ENCODE peak calls at places on chromosomes 11 and 22, in four cellular contexts. J, B, O and Q are unnamed samples. For H3K36me3, the result is how much of the 10 kb centered on the place peaks cover.

GRCh38 chr11:28615542-28615941 is 507.4 kb downstream of the METTL15 start:
- DNase-seq in J (no peak), B (no peak), O (no peak), Q (no peak)

GRCh38 chr22:27718186-27719032 is 83.1 kb downstream of the MN1 start:
- DNase-seq in J (peak), B (no peak), O (peak), Q (peak)

GRCh38 chr11:42524534-42525227 is 787.1 kb upstream of the API5 start:
- DNase-seq in J (peak), B (peak), O (peak), Q (no peak)

GRCh38 chr11:111135101-111135500 is 110.4 kb upstream of the POU2AF2 start:
- DNase-seq in J (no peak), B (no peak), O (no peak), Q (no peak)

GRCh38 chr11:44989831-44990566 is 39.3 kb upstream of the TP53I11 start:
- DNase-seq in J (peak), B (no peak), O (peak), Q (peak)

GRCh38 chr11:90784241-90784814 is 561.5 kb upstream of the CHORDC1 start:
- DNase-seq in J (no peak), B (no peak), O (no peak), Q (no peak)

GRCh38 chr11:826836-827145 is 928 bp upstream of the CRACR2B start:
- DNase-seq in J (no peak), B (no peak), O (no peak), Q (no peak)

GRCh38 chr11:58027341-58027740 is 3.4 kb upstream of the OR6Q1 start:
- DNase-seq in J (no peak), B (no peak), O (no peak), Q (no peak)

GRCh38 chr11:34523053-34523452 is 9.5 kb upstream of the ELF5 start:
- DNase-seq in J (no peak), B (no peak), O (no peak), Q (no peak)

GRCh38 chr11:9745411-9746211 is 81.7 kb downstream of the SWAP70 start:
- DNase-seq in J (no peak), B (no peak), O (no peak), Q (no peak)

GRCh38 chr22:19680287-19680881 is 33.9 kb upstream of the SEPTIN5 start:
- DNase-seq in J (no peak), B (no peak), O (no peak), Q (no peak)

GRCh38 chr22:19681863-19682245 is 32.4 kb upstream of the SEPTIN5 start:
- DNase-seq in J (no peak), B (no peak), O (no peak), Q (no peak)

GRCh38 chr22:19678949-19679348 is 35.4 kb upstream of the SEPTIN5 start:
- DNase-seq in J (no peak), B (no peak), O (no peak), Q (no peak)

GRCh38 chr22:19680911-19681862 is 33.1 kb upstream of the SEPTIN5 start:
- DNase-seq in J (no peak), B (no peak), O (no peak), Q (no peak)

GRCh38 chr22:19679476-19680099 is 34.7 kb upstream of the SEPTIN5 start:
- DNase-seq in J (peak), B (no peak), O (peak), Q (peak)
- H3K36me3 ChIP-seq in J (under half), B (under half), O (under half), Q (under half)

GRCh38 chr22:38724926-38725571 is 19.3 kb downstream of the GTPBP1 start:
- DNase-seq in J (peak), B (no peak), O (no peak), Q (peak)
- H3K36me3 ChIP-seq in J (half or more), B (half or more), O (half or more), Q (under half)

GRCh38 chr11:62976109-62976508 is 8.7 kb downstream of the SLC22A6 start:
- DNase-seq in J (no peak), B (no peak), O (no peak), Q (no peak)

GRCh38 chr11:62980133-62980760 is 4.5 kb downstream of the SLC22A6 start:
- DNase-seq in J (peak), B (no peak), O (no peak), Q (no peak)

DNA sequence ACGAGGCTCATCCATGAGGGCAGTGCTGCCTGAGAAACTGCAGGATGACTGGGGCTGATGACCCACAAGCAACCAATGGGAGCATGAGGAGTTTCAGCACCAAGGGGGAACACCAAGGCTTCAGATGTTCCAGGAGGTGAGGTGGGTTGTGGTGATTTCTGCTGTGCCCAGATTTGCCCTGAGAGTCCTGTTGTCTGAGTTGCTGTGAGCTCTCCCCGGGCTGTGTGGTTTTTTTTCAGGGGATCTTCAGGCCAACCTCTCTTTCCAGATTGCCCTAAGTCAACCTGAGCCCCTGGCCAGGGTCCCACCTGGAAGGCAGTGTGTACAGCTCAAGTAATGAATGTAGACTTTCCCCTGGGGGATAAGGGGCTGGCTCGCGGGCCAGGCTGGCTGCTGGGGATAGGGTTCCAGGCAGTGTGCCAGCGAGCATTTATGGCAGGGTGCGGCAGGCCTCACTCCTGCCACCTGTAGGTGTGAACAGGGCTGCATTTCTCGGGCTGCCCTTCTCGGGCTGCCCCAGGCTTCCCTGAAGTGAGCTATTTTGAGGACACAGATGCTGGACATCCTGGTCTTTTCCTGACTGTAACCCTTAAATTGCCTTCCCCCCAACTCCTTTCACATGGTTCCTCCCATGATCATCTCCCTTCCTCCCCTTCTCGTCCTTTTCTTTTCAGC is 9.8 kb downstream of the SLC22A6 start:
- DNase-seq in J (peak), B (no peak), O (peak), Q (no peak)
- H3K36me3 ChIP-seq in J (under half), B (under half), O (under half), Q (under half)

GRCh38 chr22:25704701-25705100 is 37.3 kb upstream of the MYO18B start:
- DNase-seq in J (no peak), B (no peak), O (no peak), Q (no peak)
- H3K36me3 ChIP-seq in J (under half), B (under half), O (under half), Q (under half)

GRCh38 chr11:64765841-64766682 is 6.3 kb upstream of the PYGM start:
- DNase-seq in J (no peak), B (no peak), O (no peak), Q (no peak)
- H3K36me3 ChIP-seq in J (half or more), B (half or more), O (half or more), Q (under half)

GRCh38 chr11:68666854-68667253 is 17.5 kb upstream of the GAL start:
- DNase-seq in J (no peak), B (no peak), O (peak), Q (no peak)

GRCh38 chr11:68664906-68665305 is 19.4 kb upstream of the GAL start:
- DNase-seq in J (no peak), B (no peak), O (no peak), Q (no peak)

GRCh38 chr11:68663482-68664010 is 20.8 kb upstream of the GAL start:
- DNase-seq in J (no peak), B (no peak), O (no peak), Q (peak)

GRCh38 chr11:68664141-68664540 is 20.2 kb upstream of the GAL start:
- DNase-seq in J (no peak), B (no peak), O (no peak), Q (peak)

GRCh38 chr11:68665471-68665870 is 18.9 kb upstream of the GAL start:
- DNase-seq in J (no peak), B (no peak), O (no peak), Q (peak)
- H3K36me3 ChIP-seq in J (under half), B (under half), O (under half), Q (under half)

GRCh38 chr11:73358071-73358470 is 18.1 kb upstream of the RELT start:
- DNase-seq in J (no peak), B (no peak), O (no peak), Q (no peak)
- H3K36me3 ChIP-seq in J (under half), B (under half), O (half or more), Q (under half)

DNA sequence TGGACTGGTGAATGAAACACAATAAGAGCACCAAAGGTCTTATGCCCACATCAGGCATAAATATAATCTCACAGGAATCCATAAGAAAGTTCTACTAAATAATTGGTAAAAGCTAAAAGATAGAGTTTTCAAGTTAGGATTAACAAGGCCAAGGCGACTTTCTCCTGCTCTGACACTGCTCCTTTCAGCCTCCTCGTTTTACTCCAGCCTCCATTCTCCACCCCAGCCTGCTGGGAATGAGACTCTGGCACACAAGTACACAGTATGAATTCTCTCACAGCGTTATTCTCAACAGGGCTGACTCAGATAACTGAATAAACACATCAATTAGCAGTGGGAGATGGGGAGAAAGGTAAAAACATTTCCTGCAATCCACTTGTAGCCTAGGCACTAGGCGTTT is 94.9 kb downstream of the APOL5 start:
- DNase-seq in J (no peak), B (no peak), O (no peak), Q (no peak)
- H3K36me3 ChIP-seq in J (under half), B (under half), O (under half), Q (under half)

GRCh38 chr11:126992065-126992803 is 8.3 kb downstream of the KIRREL3 start:
- DNase-seq in J (peak), B (no peak), O (no peak), Q (no peak)

GRCh38 chr11:126995989-126996388 is 4.6 kb downstream of the KIRREL3 start:
- DNase-seq in J (no peak), B (no peak), O (no peak), Q (no peak)

GRCh38 chr11:126992804-126993111 is 7.8 kb downstream of the KIRREL3 start:
- DNase-seq in J (no peak), B (no peak), O (no peak), Q (no peak)

GRCh38 chr11:126991596-126991995 is 9.0 kb downstream of the KIRREL3 start:
- DNase-seq in J (no peak), B (no peak), O (no peak), Q (no peak)

GRCh38 chr11:126993599-126993998 is 7.0 kb downstream of the KIRREL3 start:
- DNase-seq in J (no peak), B (no peak), O (no peak), Q (no peak)
- H3K36me3 ChIP-seq in J (under half), B (under half), O (under half), Q (under half)

GRCh38 chr11:94183251-94183885 is 54.7 kb downstream of the PANX1 start:
- DNase-seq in J (no peak), B (no peak), O (no peak), Q (no peak)
- H3K36me3 ChIP-seq in J (under half), B (under half), O (under half), Q (under half)